ENCODE peak calls at places on chromosomes 2 and 18, in six cellular contexts. U is NCI-H1105; A is activated CD4-positive, alpha-beta T cell treated with anti-CD3 and anti-CD28 coated beads, Interleukin-2, amount 10 ng/mL, durations not matched to agents 7 days and 5 days; E is NCI-H69; T is spleen; F is right atrium auricular region. Z is an unnamed sample.
A peak's percentile ranks its signal among the peaks of the same experiment; 100 is the strongest.

GRCh38 chr2:75450068-75450467 is 110.7 kb downstream of the EVA1A start:
- DNase-seq in U (no peak), A (no peak), E (no peak), T (no peak), F (no peak), Z (no peak)

GRCh38 chr18:55910328-55910727 is 322.3 kb upstream of the TCF4 start:
- DNase-seq in U (no peak), A (no peak), E (no peak), T (no peak), F (no peak), Z (no peak)

GRCh38 chr2:108538000-108538625 is 3.8 kb downstream of the LIMS1 start:
- DNase-seq in U (no peak), A (no peak), E (no peak), T (no peak), F (no peak), Z (no peak)

GRCh38 chr2:235669269-235669831 is 175.5 kb downstream of the AGAP1 start:
- DNase-seq in U (peak; percentile 74), A (no peak), E (peak; percentile 93), T (no peak), F (no peak), Z (peak; percentile 89)

GRCh38 chr2:152241956-152242355 is 66.4 kb upstream of the STAM2 start:
- DNase-seq in U (no peak), A (no peak), E (no peak), T (no peak), F (no peak), Z (no peak)

GRCh38 chr18:1104265-1104792 is 199.7 kb downstream of the ADCYAP1 start:
- DNase-seq in U (no peak), A (no peak), E (peak; percentile 56), T (no peak), F (no peak), Z (no peak)

GRCh38 chr18:22324191-22325131 is 93.3 kb downstream of the CTAGE1 start:
- DNase-seq in U (no peak), A (no peak), E (no peak), T (peak; percentile 82), F (no peak), Z (peak; percentile 82)

GRCh38 chr18:4106407-4107033 is 348.6 kb downstream of the DLGAP1 start:
- DNase-seq in U (no peak), A (peak; percentile 71), E (peak; percentile 79), T (no peak), F (peak; percentile 83), Z (peak; percentile 87)

GRCh38 chr18:75162467-75162866 is 46.5 kb downstream of the PTGR3 start:
- DNase-seq in U (no peak), A (no peak), E (no peak), T (no peak), F (no peak), Z (no peak)

GRCh38 chr2:43011142-43011491 is 215.3 kb downstream of the ZFP36L2 start:
- DNase-seq in U (no peak), A (no peak), E (no peak), T (no peak), F (peak; percentile 5), Z (no peak)

GRCh38 chr2:227267406-227268115 is 57.5 kb upstream of the MFF start:
- DNase-seq in U (no peak), A (no peak), E (no peak), T (no peak), F (no peak), Z (no peak)

GRCh38 chr2:223598994-223599645 is 3.0 kb downstream of the SCG2 start:
- DNase-seq in U (no peak), A (no peak), E (peak; percentile 12), T (no peak), F (no peak), Z (no peak)

GRCh38 chr2:85743304-85743978 is 10.3 kb upstream of the ATOH8 start:
- DNase-seq in U (no peak), A (no peak), E (no peak), T (no peak), F (no peak), Z (peak; percentile 67)

GRCh38 chr2:168654724-168655123 is 147.7 kb upstream of the NOSTRIN start:
- DNase-seq in U (no peak), A (no peak), E (no peak), T (no peak), F (no peak), Z (no peak)

GRCh38 chr2:7007846-7008741 is 90.9 kb downstream of the RNF144A start:
- DNase-seq in U (no peak), A (no peak), E (no peak), T (peak; percentile 90), F (peak; percentile 77), Z (peak; percentile 51)

GRCh38 chr2:84459944-84460429 is 907 bp upstream of the SUCLG1 start:
- DNase-seq in U (no peak), A (no peak), E (peak; percentile 29), T (no peak), F (no peak), Z (peak; percentile 24)

GRCh38 chr2:55901322-55901721 is 22.3 kb downstream of the EFEMP1 start:
- DNase-seq in U (no peak), A (no peak), E (peak; percentile 9), T (no peak), F (no peak), Z (no peak)

GRCh38 chr2:105385703-105386540 is 12.9 kb downstream of the FHL2 start:
- DNase-seq in U (no peak), A (no peak), E (no peak), T (no peak), F (no peak), Z (no peak)

GRCh38 chr2:227036527-227036926 is 127.5 kb downstream of the COL4A4 start:
- DNase-seq in U (peak; percentile 55), A (no peak), E (peak; percentile 60), T (no peak), F (no peak), Z (no peak)

GRCh38 chr18:78246588-78246987 is 733.0 kb upstream of the SALL3 start:
- DNase-seq in U (no peak), A (no peak), E (no peak), T (no peak), F (no peak), Z (peak; percentile 62)

GRCh38 chr2:25366629-25367028 is 24.9 kb upstream of the DNMT3A start:
- DNase-seq in U (no peak), A (no peak), E (no peak), T (peak; percentile 39), F (no peak), Z (no peak)

GRCh38 chr2:73938761-73939352 is 12.2 kb downstream of the DGUOK start:
- DNase-seq in U (no peak), A (no peak), E (no peak), T (no peak), F (no peak), Z (no peak)

GRCh38 chr18:58162127-58162526 is 118.1 kb downstream of the NEDD4L start:
- DNase-seq in U (no peak), A (no peak), E (no peak), T (no peak), F (no peak), Z (no peak)

GRCh38 chr18:11578799-11579198 is 30.6 kb upstream of the SLC35G4 start:
- DNase-seq in U (no peak), A (no peak), E (no peak), T (no peak), F (no peak), Z (no peak)

GRCh38 chr2:197677483-197677882 is 2.1 kb upstream of the RFTN2 start:
- DNase-seq in U (no peak), A (no peak), E (no peak), T (no peak), F (no peak), Z (no peak)

GRCh38 chr2:39469807-39470206 is 32.7 kb upstream of the MAP4K3 start:
- DNase-seq in U (no peak), A (no peak), E (no peak), T (no peak), F (no peak), Z (peak; percentile 25)

GRCh38 chr2:27014771-27015433 is 17.9 kb upstream of the TMEM214 start:
- DNase-seq in U (no peak), A (no peak), E (no peak), T (no peak), F (no peak), Z (no peak)

GRCh38 chr18:24584777-24585176 is 124.3 kb downstream of the HRH4 start:
- DNase-seq in U (no peak), A (no peak), E (no peak), T (no peak), F (no peak), Z (no peak)

GRCh38 chr2:151619337-151619989 is 114.8 kb downstream of the NEB start:
- DNase-seq in U (no peak), A (no peak), E (no peak), T (no peak), F (no peak), Z (peak; percentile 87)

GRCh38 chr2:22691666-22692065 is 693.3 kb upstream of the KLHL29 start:
- DNase-seq in U (no peak), A (no peak), E (no peak), T (no peak), F (no peak), Z (no peak)

GRCh38 chr2:85997016-85997970 is 108.4 kb downstream of the POLR1A start:
- DNase-seq in U (no peak), A (no peak), E (no peak), T (peak; percentile 68), F (no peak), Z (no peak)

GRCh38 chr2:125455110-125455509 is 1200.8 kb upstream of the GYPC start:
- DNase-seq in U (no peak), A (no peak), E (no peak), T (no peak), F (no peak), Z (no peak)

GRCh38 chr18:27964811-27965210 is 212.1 kb downstream of the CDH2 start:
- DNase-seq in U (no peak), A (no peak), E (no peak), T (no peak), F (no peak), Z (peak; percentile 50)

GRCh38 chr2:3523551-3524041 is 4.3 kb upstream of the ADI1 start:
- DNase-seq in U (no peak), A (no peak), E (no peak), T (no peak), F (no peak), Z (no peak)

Z was measured in left kidney.